ENCODE peak calls at places on chromosomes 5 and 9, in eight cellular contexts. One of them, this sample, is unnamed.

GRCh38 chr5:145551714-145552113 is 283.4 kb downstream of the PRELID2 start:
- DNase-seq in NCI-H748 treated with DMSO at 0.1 percent for 48 hours: no peak
- DNase-seq in aorta: no peak
- DNase-seq in stimulated activated CD8-positive, alpha-beta memory T cell treated with anti-CD3 and anti-CD28 coated beads, Interleukin-7, amount 100 ng/mL, for 1 hour: no peak
- DNase-seq in Caki2: no peak
- DNase-seq in GM12892: no peak
- DNase-seq in activated T-cell treated with anti-CD3 and anti-CD28 coated beads, Interleukin-2, amount 50 U/mL, for 1 hour: no peak
- DNase-seq in RWPE1: no peak
- DNase-seq in this sample: no peak

GRCh38 chr5:120599576-120599975 is 135.5 kb downstream of the PRR16 start:
- DNase-seq in aorta: no peak
- DNase-seq in RWPE1: peak
- DNase-seq in activated T-cell treated with anti-CD3 and anti-CD28 coated beads, Interleukin-2, amount 50 U/mL, for 1 hour: no peak
- DNase-seq in NCI-H748 treated with DMSO at 0.1 percent for 48 hours: no peak
- DNase-seq in Caki2: no peak
- DNase-seq in GM12892: no peak
- DNase-seq in stimulated activated CD8-positive, alpha-beta memory T cell treated with anti-CD3 and anti-CD28 coated beads, Interleukin-7, amount 100 ng/mL, for 1 hour: no peak
- DNase-seq in this sample: no peak

GRCh38 chr5:94402096-94402495 is 216.3 kb downstream of the KIAA0825 start:
- DNase-seq in RWPE1: no peak
- DNase-seq in stimulated activated CD8-positive, alpha-beta memory T cell treated with anti-CD3 and anti-CD28 coated beads, Interleukin-7, amount 100 ng/mL, for 1 hour: no peak
- DNase-seq in NCI-H748 treated with DMSO at 0.1 percent for 48 hours: no peak
- DNase-seq in GM12892: no peak
- DNase-seq in Caki2: no peak
- DNase-seq in aorta: no peak
- DNase-seq in activated T-cell treated with anti-CD3 and anti-CD28 coated beads, Interleukin-2, amount 50 U/mL, for 1 hour: no peak
- DNase-seq in this sample: no peak

GRCh38 chr9:111961011-111961410 is 64.4 kb downstream of the UGCG start:
- DNase-seq in activated T-cell treated with anti-CD3 and anti-CD28 coated beads, Interleukin-2, amount 50 U/mL, for 1 hour: no peak
- DNase-seq in Caki2: peak
- DNase-seq in RWPE1: no peak
- DNase-seq in GM12892: no peak
- DNase-seq in NCI-H748 treated with DMSO at 0.1 percent for 48 hours: peak
- DNase-seq in aorta: no peak
- DNase-seq in stimulated activated CD8-positive, alpha-beta memory T cell treated with anti-CD3 and anti-CD28 coated beads, Interleukin-7, amount 100 ng/mL, for 1 hour: no peak
- DNase-seq in this sample: peak

GRCh38 chr9:70421272-70422180 is 7.1 kb upstream of the KLF9 start:
- DNase-seq in aorta: no peak
- DNase-seq in stimulated activated CD8-positive, alpha-beta memory T cell treated with anti-CD3 and anti-CD28 coated beads, Interleukin-7, amount 100 ng/mL, for 1 hour: no peak
- DNase-seq in Caki2: no peak
- DNase-seq in activated T-cell treated with anti-CD3 and anti-CD28 coated beads, Interleukin-2, amount 50 U/mL, for 1 hour: peak
- DNase-seq in GM12892: no peak
- DNase-seq in RWPE1: no peak
- DNase-seq in NCI-H748 treated with DMSO at 0.1 percent for 48 hours: no peak
- DNase-seq in this sample: peak

GRCh38 chr5:111737716-111738115 is 19.3 kb downstream of the NREP start:
- DNase-seq in GM12892: no peak
- DNase-seq in RWPE1: no peak
- DNase-seq in NCI-H748 treated with DMSO at 0.1 percent for 48 hours: no peak
- DNase-seq in Caki2: no peak
- DNase-seq in aorta: no peak
- DNase-seq in activated T-cell treated with anti-CD3 and anti-CD28 coated beads, Interleukin-2, amount 50 U/mL, for 1 hour: no peak
- DNase-seq in stimulated activated CD8-positive, alpha-beta memory T cell treated with anti-CD3 and anti-CD28 coated beads, Interleukin-7, amount 100 ng/mL, for 1 hour: no peak
- DNase-seq in this sample: no peak

GRCh38 chr9:116978155-116978554 is 291.1 kb downstream of the TRIM32 start:
- DNase-seq in NCI-H748 treated with DMSO at 0.1 percent for 48 hours: no peak
- DNase-seq in RWPE1: peak
- DNase-seq in aorta: no peak
- DNase-seq in GM12892: no peak
- DNase-seq in Caki2: peak
- DNase-seq in activated T-cell treated with anti-CD3 and anti-CD28 coated beads, Interleukin-2, amount 50 U/mL, for 1 hour: no peak
- DNase-seq in stimulated activated CD8-positive, alpha-beta memory T cell treated with anti-CD3 and anti-CD28 coated beads, Interleukin-7, amount 100 ng/mL, for 1 hour: no peak
- DNase-seq in this sample: no peak

GRCh38 chr5:179530069-179530998 is 20.0 kb upstream of the RUFY1 start:
- DNase-seq in Caki2: no peak
- DNase-seq in RWPE1: no peak
- DNase-seq in aorta: peak
- DNase-seq in GM12892: peak
- DNase-seq in activated T-cell treated with anti-CD3 and anti-CD28 coated beads, Interleukin-2, amount 50 U/mL, for 1 hour: peak
- DNase-seq in stimulated activated CD8-positive, alpha-beta memory T cell treated with anti-CD3 and anti-CD28 coated beads, Interleukin-7, amount 100 ng/mL, for 1 hour: peak
- DNase-seq in NCI-H748 treated with DMSO at 0.1 percent for 48 hours: no peak
- DNase-seq in this sample: no peak

GRCh38 chr5:10351199-10351881 is 2.2 kb upstream of the MARCHF6 start:
- DNase-seq in aorta: no peak
- DNase-seq in RWPE1: peak
- DNase-seq in activated T-cell treated with anti-CD3 and anti-CD28 coated beads, Interleukin-2, amount 50 U/mL, for 1 hour: no peak
- DNase-seq in Caki2: peak
- DNase-seq in NCI-H748 treated with DMSO at 0.1 percent for 48 hours: no peak
- DNase-seq in GM12892: no peak
- DNase-seq in stimulated activated CD8-positive, alpha-beta memory T cell treated with anti-CD3 and anti-CD28 coated beads, Interleukin-7, amount 100 ng/mL, for 1 hour: no peak
- DNase-seq in this sample: no peak

GRCh38 chr5:173324115-173325001 is 3.9 kb downstream of the STC2 start:
- DNase-seq in activated T-cell treated with anti-CD3 and anti-CD28 coated beads, Interleukin-2, amount 50 U/mL, for 1 hour: no peak
- DNase-seq in RWPE1: no peak
- DNase-seq in NCI-H748 treated with DMSO at 0.1 percent for 48 hours: no peak
- DNase-seq in GM12892: peak
- DNase-seq in aorta: peak
- DNase-seq in Caki2: no peak
- DNase-seq in stimulated activated CD8-positive, alpha-beta memory T cell treated with anti-CD3 and anti-CD28 coated beads, Interleukin-7, amount 100 ng/mL, for 1 hour: no peak
- DNase-seq in this sample: peak

GRCh38 chr9:68574150-68574549 is 33.5 kb upstream of the TMEM252 start:
- DNase-seq in GM12892: no peak
- DNase-seq in Caki2: no peak
- DNase-seq in stimulated activated CD8-positive, alpha-beta memory T cell treated with anti-CD3 and anti-CD28 coated beads, Interleukin-7, amount 100 ng/mL, for 1 hour: no peak
- DNase-seq in NCI-H748 treated with DMSO at 0.1 percent for 48 hours: no peak
- DNase-seq in activated T-cell treated with anti-CD3 and anti-CD28 coated beads, Interleukin-2, amount 50 U/mL, for 1 hour: no peak
- DNase-seq in RWPE1: no peak
- DNase-seq in aorta: no peak
- DNase-seq in this sample: no peak

GRCh38 chr9:99752710-99753109 is 69.0 kb upstream of the NR4A3 start:
- DNase-seq in Caki2: no peak
- DNase-seq in RWPE1: peak
- DNase-seq in stimulated activated CD8-positive, alpha-beta memory T cell treated with anti-CD3 and anti-CD28 coated beads, Interleukin-7, amount 100 ng/mL, for 1 hour: no peak
- DNase-seq in GM12892: no peak
- DNase-seq in aorta: no peak
- DNase-seq in NCI-H748 treated with DMSO at 0.1 percent for 48 hours: no peak
- DNase-seq in activated T-cell treated with anti-CD3 and anti-CD28 coated beads, Interleukin-2, amount 50 U/mL, for 1 hour: no peak
- DNase-seq in this sample: no peak

GRCh38 chr9:131732636-131733340 is 7.1 kb downstream of the RAPGEF1 start:
- DNase-seq in activated T-cell treated with anti-CD3 and anti-CD28 coated beads, Interleukin-2, amount 50 U/mL, for 1 hour: no peak
- DNase-seq in aorta: no peak
- DNase-seq in RWPE1: no peak
- DNase-seq in GM12892: no peak
- DNase-seq in NCI-H748 treated with DMSO at 0.1 percent for 48 hours: no peak
- DNase-seq in stimulated activated CD8-positive, alpha-beta memory T cell treated with anti-CD3 and anti-CD28 coated beads, Interleukin-7, amount 100 ng/mL, for 1 hour: no peak
- DNase-seq in Caki2: no peak
- DNase-seq in this sample: no peak

GRCh38 chr9:133741716-133742115 is 3.6 kb upstream of the SARDH start:
- DNase-seq in aorta: no peak
- DNase-seq in stimulated activated CD8-positive, alpha-beta memory T cell treated with anti-CD3 and anti-CD28 coated beads, Interleukin-7, amount 100 ng/mL, for 1 hour: no peak
- DNase-seq in NCI-H748 treated with DMSO at 0.1 percent for 48 hours: no peak
- DNase-seq in activated T-cell treated with anti-CD3 and anti-CD28 coated beads, Interleukin-2, amount 50 U/mL, for 1 hour: no peak
- DNase-seq in Caki2: no peak
- DNase-seq in GM12892: no peak
- DNase-seq in RWPE1: no peak
- DNase-seq in this sample: no peak

GRCh38 chr5:73722224-73722623 is 96.2 kb downstream of the ARHGEF28 start:
- DNase-seq in Caki2: no peak
- DNase-seq in GM12892: no peak
- DNase-seq in RWPE1: no peak
- DNase-seq in NCI-H748 treated with DMSO at 0.1 percent for 48 hours: no peak
- DNase-seq in aorta: no peak
- DNase-seq in stimulated activated CD8-positive, alpha-beta memory T cell treated with anti-CD3 and anti-CD28 coated beads, Interleukin-7, amount 100 ng/mL, for 1 hour: no peak
- DNase-seq in activated T-cell treated with anti-CD3 and anti-CD28 coated beads, Interleukin-2, amount 50 U/mL, for 1 hour: no peak
- DNase-seq in this sample: no peak

GRCh38 chr9:117448066-117448465 is 33.2 kb upstream of the ASTN2 start:
- DNase-seq in NCI-H748 treated with DMSO at 0.1 percent for 48 hours: peak
- DNase-seq in Caki2: peak
- DNase-seq in GM12892: no peak
- DNase-seq in RWPE1: no peak
- DNase-seq in stimulated activated CD8-positive, alpha-beta memory T cell treated with anti-CD3 and anti-CD28 coated beads, Interleukin-7, amount 100 ng/mL, for 1 hour: no peak
- DNase-seq in aorta: no peak
- DNase-seq in activated T-cell treated with anti-CD3 and anti-CD28 coated beads, Interleukin-2, amount 50 U/mL, for 1 hour: no peak
- DNase-seq in this sample: peak